ENCODE peak calls at places on chromosomes 1 and 21, in ten cellular contexts. One of them, this sample, is unnamed.

GRCh38 chr1:198167436-198167934 is 10.7 kb downstream of the NEK7 start:
- DNase-seq in astrocyte of the cerebellum: no peak
- DNase-seq in mammary epithelial cell: peak
- DNase-seq in breast epithelium: no peak
- DNase-seq in astrocyte: peak
- DNase-seq in left ventricle myocardium inferior: no peak
- DNase-seq in PC-3: peak
- DNase-seq in uterus: no peak
- DNase-seq in GM23338: no peak
- DNase-seq in nephron progenitor cell: no peak
- DNase-seq in this sample: no peak

GRCh38 chr1:42157667-42158066 is 4.5 kb downstream of the GUCA2B start:
- DNase-seq in left ventricle myocardium inferior: no peak
- DNase-seq in PC-3: no peak
- DNase-seq in astrocyte of the cerebellum: no peak
- DNase-seq in mammary epithelial cell: no peak
- DNase-seq in GM23338: peak
- DNase-seq in uterus: no peak
- DNase-seq in astrocyte: no peak
- DNase-seq in nephron progenitor cell: no peak
- DNase-seq in breast epithelium: no peak
- DNase-seq in this sample: no peak

GRCh38 chr1:188317894-188318293 is 1489.1 kb downstream of the PLA2G4A start:
- DNase-seq in GM23338: no peak
- DNase-seq in astrocyte of the cerebellum: no peak
- DNase-seq in PC-3: no peak
- DNase-seq in uterus: no peak
- DNase-seq in nephron progenitor cell: no peak
- DNase-seq in breast epithelium: no peak
- DNase-seq in astrocyte: no peak
- DNase-seq in mammary epithelial cell: no peak
- DNase-seq in left ventricle myocardium inferior: no peak
- DNase-seq in this sample: no peak

GRCh38 chr1:160818207-160818935 is 22.4 kb downstream of the LY9 start:
- DNase-seq in uterus: no peak
- DNase-seq in GM23338: peak
- DNase-seq in mammary epithelial cell: no peak
- DNase-seq in nephron progenitor cell: no peak
- DNase-seq in astrocyte of the cerebellum: no peak
- DNase-seq in breast epithelium: no peak
- DNase-seq in left ventricle myocardium inferior: no peak
- DNase-seq in astrocyte: no peak
- DNase-seq in PC-3: no peak
- DNase-seq in this sample: no peak

GRCh38 chr1:211133841-211134669 is at the start of gene KCNH1:
- DNase-seq in PC-3: peak
- DNase-seq in astrocyte of the cerebellum: peak
- DNase-seq in left ventricle myocardium inferior: peak
- DNase-seq in breast epithelium: peak
- DNase-seq in nephron progenitor cell: peak
- DNase-seq in GM23338: peak
- DNase-seq in uterus: peak
- DNase-seq in mammary epithelial cell: peak
- DNase-seq in astrocyte: peak
- DNase-seq in this sample: peak

GRCh38 chr1:56545711-56546110 is 33.7 kb downstream of the PLPP3 start:
- DNase-seq in breast epithelium: peak
- DNase-seq in astrocyte: no peak
- DNase-seq in GM23338: no peak
- DNase-seq in nephron progenitor cell: no peak
- DNase-seq in mammary epithelial cell: no peak
- DNase-seq in astrocyte of the cerebellum: no peak
- DNase-seq in PC-3: no peak
- DNase-seq in left ventricle myocardium inferior: peak
- DNase-seq in uterus: no peak
- DNase-seq in this sample: no peak

GRCh38 chr1:113388621-113389355 is 1.5 kb upstream of the MAGI3 start:
- DNase-seq in nephron progenitor cell: peak
- DNase-seq in GM23338: no peak
- DNase-seq in astrocyte of the cerebellum: no peak
- DNase-seq in astrocyte: no peak
- DNase-seq in left ventricle myocardium inferior: no peak
- DNase-seq in mammary epithelial cell: peak
- DNase-seq in breast epithelium: no peak
- DNase-seq in PC-3: peak
- DNase-seq in uterus: no peak
- DNase-seq in this sample: no peak

GRCh38 chr1:3389093-3389833 is 65.2 kb upstream of the ARHGEF16 start:
- DNase-seq in nephron progenitor cell: no peak
- DNase-seq in breast epithelium: no peak
- DNase-seq in PC-3: no peak
- DNase-seq in astrocyte of the cerebellum: no peak
- DNase-seq in uterus: no peak
- DNase-seq in GM23338: peak
- DNase-seq in astrocyte: no peak
- DNase-seq in left ventricle myocardium inferior: no peak
- DNase-seq in mammary epithelial cell: no peak
- DNase-seq in this sample: no peak

GRCh38 chr21:35106246-35106835 is 57.2 kb upstream of the RUNX1 start:
- DNase-seq in left ventricle myocardium inferior: no peak
- DNase-seq in mammary epithelial cell: no peak
- DNase-seq in GM23338: no peak
- DNase-seq in PC-3: no peak
- DNase-seq in astrocyte of the cerebellum: no peak
- DNase-seq in breast epithelium: no peak
- DNase-seq in uterus: no peak
- DNase-seq in astrocyte: no peak
- DNase-seq in nephron progenitor cell: no peak
- DNase-seq in this sample: no peak

GRCh38 chr1:228455715-228456114 is 31.5 kb upstream of the RNF187 start:
- DNase-seq in mammary epithelial cell: no peak
- DNase-seq in astrocyte of the cerebellum: no peak
- DNase-seq in left ventricle myocardium inferior: no peak
- DNase-seq in GM23338: no peak
- DNase-seq in astrocyte: no peak
- DNase-seq in nephron progenitor cell: no peak
- DNase-seq in breast epithelium: no peak
- DNase-seq in uterus: no peak
- DNase-seq in PC-3: peak
- DNase-seq in this sample: no peak

GRCh38 chr1:119471566-119471965 is 35.4 kb upstream of the HSD3B1 start:
- DNase-seq in mammary epithelial cell: no peak
- DNase-seq in nephron progenitor cell: no peak
- DNase-seq in astrocyte: no peak
- DNase-seq in breast epithelium: no peak
- DNase-seq in PC-3: no peak
- DNase-seq in left ventricle myocardium inferior: no peak
- DNase-seq in uterus: no peak
- DNase-seq in GM23338: peak
- DNase-seq in astrocyte of the cerebellum: no peak
- DNase-seq in this sample: no peak

GRCh38 chr1:119477710-119478109 is 29.3 kb upstream of the HSD3B1 start:
- DNase-seq in left ventricle myocardium inferior: no peak
- DNase-seq in mammary epithelial cell: no peak
- DNase-seq in breast epithelium: no peak
- DNase-seq in PC-3: peak
- DNase-seq in astrocyte of the cerebellum: no peak
- DNase-seq in astrocyte: no peak
- DNase-seq in uterus: no peak
- DNase-seq in nephron progenitor cell: no peak
- DNase-seq in GM23338: peak
- DNase-seq in this sample: no peak

GRCh38 chr1:119480175-119480574 is 26.8 kb upstream of the HSD3B1 start:
- DNase-seq in astrocyte: no peak
- DNase-seq in nephron progenitor cell: no peak
- DNase-seq in GM23338: no peak
- DNase-seq in left ventricle myocardium inferior: no peak
- DNase-seq in mammary epithelial cell: no peak
- DNase-seq in PC-3: no peak
- DNase-seq in uterus: no peak
- DNase-seq in breast epithelium: no peak
- DNase-seq in astrocyte of the cerebellum: no peak
- DNase-seq in this sample: no peak

GRCh38 chr1:119472463-119473175 is 34.4 kb upstream of the HSD3B1 start:
- DNase-seq in left ventricle myocardium inferior: no peak
- DNase-seq in breast epithelium: no peak
- DNase-seq in astrocyte of the cerebellum: no peak
- DNase-seq in nephron progenitor cell: no peak
- DNase-seq in uterus: no peak
- DNase-seq in astrocyte: no peak
- DNase-seq in PC-3: no peak
- DNase-seq in GM23338: no peak
- DNase-seq in mammary epithelial cell: no peak
- DNase-seq in this sample: no peak

GRCh38 chr1:119475866-119476439 is 31.1 kb upstream of the HSD3B1 start:
- DNase-seq in uterus: no peak
- DNase-seq in PC-3: peak
- DNase-seq in nephron progenitor cell: peak
- DNase-seq in mammary epithelial cell: peak
- DNase-seq in GM23338: peak
- DNase-seq in astrocyte of the cerebellum: no peak
- DNase-seq in breast epithelium: peak
- DNase-seq in left ventricle myocardium inferior: peak
- DNase-seq in astrocyte: no peak
- DNase-seq in this sample: no peak
- TF ChIP-seq CTCF in uterus: no peak
- TF ChIP-seq CTCF in PC-3: peak
- TF ChIP-seq CTCF in nephron progenitor cell: peak
- TF ChIP-seq CTCF in mammary epithelial cell: peak
- TF ChIP-seq CTCF in GM23338: peak
- TF ChIP-seq CTCF in astrocyte of the cerebellum: peak
- TF ChIP-seq CTCF in breast epithelium: peak
- TF ChIP-seq CTCF in left ventricle myocardium inferior: peak
- TF ChIP-seq CTCF in astrocyte: peak
- TF ChIP-seq CTCF in this sample: peak

GRCh38 chr1:178323067-178323466 is 173.7 kb downstream of the CLEC20A start:
- DNase-seq in astrocyte of the cerebellum: no peak
- DNase-seq in GM23338: no peak
- DNase-seq in uterus: no peak
- DNase-seq in astrocyte: no peak
- DNase-seq in mammary epithelial cell: peak
- DNase-seq in nephron progenitor cell: no peak
- DNase-seq in left ventricle myocardium inferior: no peak
- DNase-seq in PC-3: peak
- DNase-seq in breast epithelium: no peak
- DNase-seq in this sample: no peak
- TF ChIP-seq CTCF in astrocyte of the cerebellum: no peak
- TF ChIP-seq CTCF in GM23338: no peak
- TF ChIP-seq CTCF in uterus: no peak
- TF ChIP-seq CTCF in astrocyte: no peak
- TF ChIP-seq CTCF in mammary epithelial cell: no peak
- TF ChIP-seq CTCF in nephron progenitor cell: no peak
- TF ChIP-seq CTCF in left ventricle myocardium inferior: no peak
- TF ChIP-seq CTCF in PC-3: no peak
- TF ChIP-seq CTCF in breast epithelium: no peak
- TF ChIP-seq CTCF in this sample: no peak

GRCh38 chr1:50424940-50425375 is 1.7 kb upstream of the DMRTA2 start:
- DNase-seq in GM23338: peak
- DNase-seq in mammary epithelial cell: no peak
- DNase-seq in astrocyte of the cerebellum: no peak
- DNase-seq in breast epithelium: no peak
- DNase-seq in uterus: no peak
- DNase-seq in left ventricle myocardium inferior: no peak
- DNase-seq in astrocyte: no peak
- DNase-seq in nephron progenitor cell: peak
- DNase-seq in PC-3: no peak
- DNase-seq in this sample: no peak

GRCh38 chr1:50426702-50427085 is 3.5 kb upstream of the DMRTA2 start:
- DNase-seq in nephron progenitor cell: peak
- DNase-seq in astrocyte of the cerebellum: no peak
- DNase-seq in uterus: no peak
- DNase-seq in mammary epithelial cell: no peak
- DNase-seq in breast epithelium: no peak
- DNase-seq in PC-3: no peak
- DNase-seq in GM23338: peak
- DNase-seq in astrocyte: no peak
- DNase-seq in left ventricle myocardium inferior: no peak
- DNase-seq in this sample: no peak

GRCh38 chr1:50424045-50424939 is 1.0 kb upstream of the DMRTA2 start:
- DNase-seq in left ventricle myocardium inferior: no peak
- DNase-seq in breast epithelium: no peak
- DNase-seq in PC-3: no peak
- DNase-seq in nephron progenitor cell: no peak
- DNase-seq in GM23338: peak
- DNase-seq in uterus: no peak
- DNase-seq in astrocyte of the cerebellum: no peak
- DNase-seq in astrocyte: no peak
- DNase-seq in mammary epithelial cell: no peak
- DNase-seq in this sample: no peak

GRCh38 chr1:50426108-50426700 is 3.0 kb upstream of the DMRTA2 start:
- DNase-seq in astrocyte of the cerebellum: no peak
- DNase-seq in GM23338: peak
- DNase-seq in mammary epithelial cell: no peak
- DNase-seq in PC-3: no peak
- DNase-seq in left ventricle myocardium inferior: no peak
- DNase-seq in breast epithelium: no peak
- DNase-seq in uterus: no peak
- DNase-seq in nephron progenitor cell: no peak
- DNase-seq in astrocyte: no peak
- DNase-seq in this sample: no peak

GRCh38 chr1:50425376-50426107 is 2.3 kb upstream of the DMRTA2 start:
- DNase-seq in uterus: no peak
- DNase-seq in astrocyte of the cerebellum: no peak
- DNase-seq in mammary epithelial cell: no peak
- DNase-seq in breast epithelium: no peak
- DNase-seq in astrocyte: no peak
- DNase-seq in nephron progenitor cell: no peak
- DNase-seq in left ventricle myocardium inferior: no peak
- DNase-seq in GM23338: peak
- DNase-seq in PC-3: no peak
- DNase-seq in this sample: no peak
- TF ChIP-seq CTCF in uterus: no peak
- TF ChIP-seq CTCF in astrocyte of the cerebellum: peak
- TF ChIP-seq CTCF in mammary epithelial cell: peak
- TF ChIP-seq CTCF in breast epithelium: no peak
- TF ChIP-seq CTCF in astrocyte: no peak
- TF ChIP-seq CTCF in nephron progenitor cell: no peak
- TF ChIP-seq CTCF in left ventricle myocardium inferior: no peak
- TF ChIP-seq CTCF in GM23338: no peak
- TF ChIP-seq CTCF in PC-3: no peak
- TF ChIP-seq CTCF in this sample: no peak

DNA sequence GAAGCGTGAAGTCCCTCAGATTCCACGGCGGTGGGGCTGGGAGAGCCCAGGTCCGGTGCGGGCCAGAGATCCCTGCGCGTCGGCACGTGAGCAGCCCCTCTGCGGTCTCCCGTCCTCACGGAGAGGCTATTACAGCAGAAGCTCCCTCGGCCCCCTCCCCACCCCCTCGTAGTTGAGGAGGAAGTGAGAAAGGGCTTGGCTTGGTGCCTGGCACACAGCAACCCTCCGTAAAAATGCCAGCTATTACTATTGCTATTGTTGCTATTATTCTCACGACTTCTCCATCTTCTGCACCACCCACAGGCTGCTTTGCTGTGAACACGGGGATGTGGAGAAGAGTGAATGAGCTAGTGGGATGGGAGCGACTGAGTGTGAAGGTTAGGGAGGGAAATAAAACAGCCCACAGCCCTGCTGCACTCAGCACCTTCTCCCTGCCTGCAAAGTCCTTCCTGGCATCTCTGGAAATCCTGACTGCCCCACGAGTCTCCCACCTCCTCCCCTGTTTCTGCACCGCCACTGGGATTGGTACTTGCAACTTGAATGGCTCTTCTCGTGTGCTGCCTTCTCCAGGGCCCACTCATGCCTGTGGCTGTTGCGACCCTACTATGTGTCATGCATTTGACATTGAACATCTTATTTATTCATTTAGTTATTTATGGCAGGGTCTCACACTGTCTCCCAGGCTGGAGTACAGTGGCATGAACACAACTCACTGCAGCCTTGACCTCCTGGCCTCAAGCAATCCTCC is 26.6 kb downstream of the ZBTB18 start:
- DNase-seq in nephron progenitor cell: no peak
- DNase-seq in astrocyte: peak
- DNase-seq in GM23338: no peak
- DNase-seq in uterus: no peak
- DNase-seq in breast epithelium: no peak
- DNase-seq in left ventricle myocardium inferior: no peak
- DNase-seq in astrocyte of the cerebellum: no peak
- DNase-seq in mammary epithelial cell: no peak
- DNase-seq in PC-3: no peak
- DNase-seq in this sample: no peak
- TF ChIP-seq CTCF in nephron progenitor cell: no peak
- TF ChIP-seq CTCF in astrocyte: no peak
- TF ChIP-seq CTCF in GM23338: no peak
- TF ChIP-seq CTCF in uterus: no peak
- TF ChIP-seq CTCF in breast epithelium: no peak
- TF ChIP-seq CTCF in left ventricle myocardium inferior: no peak
- TF ChIP-seq CTCF in astrocyte of the cerebellum: no peak
- TF ChIP-seq CTCF in mammary epithelial cell: no peak
- TF ChIP-seq CTCF in PC-3: no peak
- TF ChIP-seq CTCF in this sample: no peak

This sample was measured in BJ.